ENCODE peak calls at places on chromosomes 5 and 9, in four cellular contexts. Z is K562, K is SK-N-SH, L is GM12878. O is an unnamed sample.

GRCh38 chr9:2096376-2096970 is 81.3 kb downstream of the SMARCA2 start:
- DNase-seq in Z (peak; percentile 2), L (no peak), K (no peak), O (no peak)

GRCh38 chr9:108347463-108348153 is 508.2 kb downstream of the ACTL7B start:
- DNase-seq in L (no peak), K (no peak), Z (no peak), O (no peak)

GRCh38 chr5:38157024-38157423 is 101.3 kb upstream of the EGFLAM start:
- DNase-seq in K (no peak), Z (no peak), L (no peak), O (no peak)

GRCh38 chr5:1208743-1209551 is 7.6 kb downstream of the SLC6A19 start:
- DNase-seq in Z (peak; percentile 55), L (no peak), K (peak; percentile 79), O (peak; percentile 18)

GRCh38 chr5:145854651-145855258 is 18.1 kb downstream of the GRXCR2 start:
- DNase-seq in L (no peak), K (no peak), Z (peak; percentile 88), O (no peak)

GRCh38 chr5:74272019-74272775 is 368.3 kb downstream of the ENC1 start:
- DNase-seq in Z (no peak), K (no peak), L (no peak), O (no peak)

GRCh38 chr5:148615644-148616283 is 38.6 kb downstream of the HTR4 start:
- DNase-seq in Z (no peak), K (no peak), L (no peak), O (no peak)

GRCh38 chr5:180069589-180070247 is 1.8 kb downstream of the RNF130 start:
- DNase-seq in Z (no peak), L (no peak), K (no peak), O (no peak)

GRCh38 chr9:81211741-81212140 is 477.6 kb downstream of the TLE1 start:
- DNase-seq in K (no peak), L (no peak), Z (no peak), O (no peak)

GRCh38 chr9:87442451-87442850 is 55.2 kb upstream of the DAPK1 start:
- DNase-seq in Z (no peak), L (no peak), K (no peak), O (no peak)

GRCh38 chr5:150001660-150002493 is 1.3 kb downstream of the HMGXB3 start:
- DNase-seq in K (peak; percentile 78), Z (peak; percentile 72), L (peak; percentile 56), O (peak; percentile 36)

GRCh38 chr9:127277099-127277498 is 12.5 kb downstream of the GARNL3 start:
- DNase-seq in K (no peak), Z (no peak), L (peak; percentile 33), O (no peak)

GRCh38 chr5:27592231-27592630 is 553.8 kb upstream of the CDH9 start:
- DNase-seq in Z (no peak), K (no peak), L (no peak), O (no peak)

GRCh38 chr9:18821794-18822193 is 211.2 kb downstream of the SAXO1 start:
- DNase-seq in L (no peak), Z (no peak), K (no peak), O (no peak)

GRCh38 chr5:26482076-26482816 is 556.1 kb downstream of the CDH9 start:
- DNase-seq in K (no peak), Z (no peak), L (no peak), O (no peak)

GRCh38 chr5:89313804-89314588 is 431.0 kb upstream of the MEF2C start:
- DNase-seq in Z (peak; percentile 61), K (no peak), L (peak; percentile 99), O (no peak)

GRCh38 chr9:82404484-82405280 is 416.1 kb downstream of the SPATA31D1 start:
- DNase-seq in L (no peak), Z (no peak), K (peak; percentile 40), O (no peak)

GRCh38 chr9:33130961-33131360 is 36.2 kb downstream of the B4GALT1 start:
- DNase-seq in L (no peak), Z (no peak), K (no peak), O (no peak)

GRCh38 chr9:135920973-135921585 is 13.7 kb upstream of the CAMSAP1 start:
- DNase-seq in Z (no peak), L (no peak), K (no peak), O (no peak)

GRCh38 chr5:125037020-125037419 is 290.6 kb upstream of the ZNF608 start:
- DNase-seq in Z (no peak), L (no peak), K (no peak), O (no peak)

GRCh38 chr9:127943746-127944145 is 6.1 kb upstream of the DPM2 start:
- DNase-seq in K (peak; percentile 92), L (no peak), Z (peak; percentile 82), O (peak; percentile 96)

GRCh38 chr5:36644727-36645126 is 38.3 kb downstream of the SLC1A3 start:
- DNase-seq in K (no peak), L (no peak), Z (no peak), O (no peak)

GRCh38 chr9:133563286-133564213 is 29.0 kb downstream of the ADAMTSL2 start:
- DNase-seq in Z (no peak), K (peak; percentile 75), L (no peak), O (no peak)

GRCh38 chr5:3009605-3010004 is 258.1 kb upstream of the IRX2 start:
- DNase-seq in L (no peak), K (no peak), Z (no peak), O (no peak)

GRCh38 chr5:143078321-143078720 is 308.1 kb downstream of the ARHGAP26 start:
- DNase-seq in Z (no peak), K (no peak), L (no peak), O (no peak)

GRCh38 chr9:34744295-34745221 is 34.6 kb upstream of the CCL21 start:
- DNase-seq in Z (no peak), K (no peak), L (no peak), O (no peak)

GRCh38 chr5:181058786-181059296 is 18.8 kb downstream of the BTNL9 start:
- DNase-seq in K (no peak), L (no peak), Z (no peak), O (no peak)

GRCh38 chr9:79573697-79573976 is 1.9 kb downstream of the TLE4 start:
- DNase-seq in Z (no peak), K (no peak), L (no peak), O (no peak)

GRCh38 chr5:58969253-58969652 is 386.4 kb downstream of the RAB3C start:
- DNase-seq in L (no peak), K (no peak), Z (no peak), O (no peak)

GRCh38 chr5:33679791-33680190 is 212.0 kb downstream of the ADAMTS12 start:
- DNase-seq in Z (no peak), K (no peak), L (no peak), O (no peak)

GRCh38 chr9:121609845-121610637 is 41.4 kb upstream of the DAB2IP start:
- DNase-seq in K (no peak), L (no peak), Z (no peak), O (no peak)

GRCh38 chr5:58184910-58185309 is 275.0 kb downstream of the PLK2 start:
- DNase-seq in L (no peak), Z (no peak), K (no peak), O (no peak)

GRCh38 chr9:7828344-7828743 is 28.8 kb upstream of the DMAC1 start:
- DNase-seq in L (no peak), Z (no peak), K (no peak), O (no peak)

GRCh38 chr5:62649476-62650113 is 71.0 kb downstream of the LRRC70 start:
- DNase-seq in K (peak; percentile 61), L (no peak), Z (no peak), O (no peak)

GRCh38 chr9:4022435-4023067 is 277.3 kb downstream of the GLIS3 start:
- DNase-seq in L (no peak), K (peak; percentile 21), Z (no peak), O (no peak)

DNA sequence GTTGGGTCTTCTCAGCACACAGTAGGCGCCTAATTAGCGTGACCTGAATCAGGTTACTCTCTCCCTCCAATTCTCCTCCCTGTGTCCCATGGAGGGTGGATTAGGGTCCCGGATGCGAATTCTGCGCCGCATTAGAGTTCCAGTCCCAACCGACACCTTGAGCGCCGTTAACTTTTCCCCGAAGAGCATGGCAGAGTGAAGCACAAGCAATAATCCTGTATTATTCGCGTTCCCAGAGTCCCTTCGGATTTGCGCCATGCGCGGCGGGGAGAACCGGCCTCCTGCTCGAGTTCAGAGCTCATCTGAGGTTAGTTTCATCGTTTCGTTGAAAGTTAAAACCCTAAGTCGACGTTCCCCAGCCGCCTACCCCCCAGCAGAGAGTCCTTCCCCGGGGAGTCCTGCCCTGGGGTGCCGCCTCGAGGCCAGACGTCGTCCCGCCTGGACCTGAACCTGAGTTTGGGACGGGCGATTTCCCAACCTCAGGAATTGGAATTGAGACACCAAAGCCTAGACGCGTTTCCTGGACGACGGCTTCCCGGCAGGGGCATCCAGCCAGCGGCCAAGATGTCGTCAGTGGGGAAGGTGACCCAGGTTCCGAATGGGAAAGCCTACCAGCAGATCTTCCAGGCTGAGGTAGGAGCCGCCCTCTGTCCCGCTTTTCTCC is at the start of gene CCDC180:
- DNase-seq in L (no peak), Z (no peak), K (no peak), O (peak; percentile 45)
- TF ChIP-seq USF2 in L (no peak), Z (no peak), K (no peak), O (no peak)

GRCh38 chr5:110957934-110958333 is 113.6 kb upstream of the TSLP start:
- DNase-seq in L (no peak), Z (no peak), K (no peak), O (no peak)
- TF ChIP-seq USF1 in L (no peak), Z (no peak), K (no peak), O (no peak)

DNA sequence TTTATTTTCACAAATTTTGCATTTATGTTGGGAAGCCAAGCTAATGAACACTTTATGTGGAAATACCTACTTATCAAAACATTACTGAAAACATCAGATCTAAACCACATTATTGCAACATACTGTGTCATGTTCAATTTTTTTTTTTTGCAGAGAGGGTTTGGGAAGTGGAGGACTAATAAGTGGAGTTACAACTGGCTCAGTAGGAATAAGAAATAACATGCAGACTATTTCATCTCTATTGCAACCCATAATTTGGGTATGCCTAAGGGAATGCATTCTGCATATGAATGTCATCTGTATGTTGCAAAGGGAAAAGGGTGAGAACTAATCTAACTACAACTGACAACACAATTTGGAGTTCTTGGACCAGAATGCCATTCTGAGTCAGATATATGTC is 41.8 kb downstream of the APC start:
- DNase-seq in L (no peak), Z (no peak), K (no peak), O (no peak)
- TF ChIP-seq USF2 in L (no peak), Z (no peak), K (no peak), O (no peak)

GRCh38 chr9:113631811-113632665 is 168.5 kb downstream of the RGS3 start:
- DNase-seq in Z (no peak), L (no peak), K (no peak), O (no peak)
- TF ChIP-seq USF1 in Z (no peak), L (no peak), K (no peak), O (no peak)

O was measured in WTC11.